ENCODE peak calls at places on chromosomes 4 and X, in ten cellular contexts. One of them, this sample, is unnamed.

GRCh38 chr4:10506077-10506476 is 48.9 kb upstream of the ZNF518B start:
- DNase-seq in kidney epithelial cell: no peak
- DNase-seq in brain microvascular endothelial cell: no peak
- DNase-seq in AG04450: no peak
- DNase-seq in K562: no peak
- DNase-seq in astrocyte of the spinal cord: no peak
- DNase-seq in suprapubic skin: no peak
- DNase-seq in fibroblast of the aortic adventitia: no peak
- DNase-seq in BE2C: no peak
- DNase-seq in thoracic aorta: no peak
- DNase-seq in this sample: no peak

GRCh38 chr4:102326951-102327350 is 18.3 kb downstream of the SLC39A8 start:
- DNase-seq in kidney epithelial cell: no peak
- DNase-seq in brain microvascular endothelial cell: no peak
- DNase-seq in AG04450: no peak
- DNase-seq in K562: no peak
- DNase-seq in astrocyte of the spinal cord: no peak
- DNase-seq in suprapubic skin: no peak
- DNase-seq in fibroblast of the aortic adventitia: no peak
- DNase-seq in BE2C: no peak
- DNase-seq in thoracic aorta: no peak
- DNase-seq in this sample: no peak

GRCh38 chr4:40321671-40322131 is 13.4 kb upstream of the CHRNA9 start:
- DNase-seq in kidney epithelial cell: no peak
- DNase-seq in brain microvascular endothelial cell: peak
- DNase-seq in AG04450: peak
- DNase-seq in K562: no peak
- DNase-seq in astrocyte of the spinal cord: peak
- DNase-seq in suprapubic skin: no peak
- DNase-seq in fibroblast of the aortic adventitia: peak
- DNase-seq in BE2C: no peak
- DNase-seq in thoracic aorta: no peak
- DNase-seq in this sample: no peak

GRCh38 chr4:2343476-2343875 is 75.0 kb downstream of the ZFYVE28 start:
- DNase-seq in kidney epithelial cell: no peak
- DNase-seq in brain microvascular endothelial cell: no peak
- DNase-seq in AG04450: no peak
- DNase-seq in K562: no peak
- DNase-seq in astrocyte of the spinal cord: no peak
- DNase-seq in suprapubic skin: peak
- DNase-seq in fibroblast of the aortic adventitia: no peak
- DNase-seq in BE2C: no peak
- DNase-seq in thoracic aorta: no peak
- DNase-seq in this sample: no peak

GRCh38 chr4:2598661-2599654 is 62.5 kb downstream of the FAM193A start:
- DNase-seq in kidney epithelial cell: no peak
- DNase-seq in brain microvascular endothelial cell: no peak
- DNase-seq in AG04450: no peak
- DNase-seq in K562: no peak
- DNase-seq in astrocyte of the spinal cord: peak
- DNase-seq in suprapubic skin: no peak
- DNase-seq in fibroblast of the aortic adventitia: no peak
- DNase-seq in BE2C: peak
- DNase-seq in thoracic aorta: no peak
- DNase-seq in this sample: no peak

GRCh38 chrX:132023896-132024386 is 839 bp downstream of the STK26 start:
- DNase-seq in kidney epithelial cell: no peak
- DNase-seq in brain microvascular endothelial cell: no peak
- DNase-seq in AG04450: no peak
- DNase-seq in K562: peak
- DNase-seq in astrocyte of the spinal cord: no peak
- DNase-seq in suprapubic skin: no peak
- DNase-seq in fibroblast of the aortic adventitia: no peak
- DNase-seq in BE2C: no peak
- DNase-seq in thoracic aorta: no peak
- DNase-seq in this sample: no peak

GRCh38 chr4:98627883-98628282 is 30.5 kb downstream of the TSPAN5 start:
- DNase-seq in kidney epithelial cell: peak
- DNase-seq in brain microvascular endothelial cell: peak
- DNase-seq in AG04450: peak
- DNase-seq in K562: no peak
- DNase-seq in astrocyte of the spinal cord: peak
- DNase-seq in suprapubic skin: no peak
- DNase-seq in fibroblast of the aortic adventitia: peak
- DNase-seq in BE2C: no peak
- DNase-seq in thoracic aorta: no peak
- DNase-seq in this sample: no peak

GRCh38 chrX:13029341-13029740 is 15.1 kb downstream of the FAM9C start:
- DNase-seq in kidney epithelial cell: no peak
- DNase-seq in brain microvascular endothelial cell: peak
- DNase-seq in AG04450: no peak
- DNase-seq in K562: no peak
- DNase-seq in astrocyte of the spinal cord: peak
- DNase-seq in suprapubic skin: peak
- DNase-seq in fibroblast of the aortic adventitia: peak
- DNase-seq in BE2C: no peak
- DNase-seq in thoracic aorta: no peak
- DNase-seq in this sample: no peak

GRCh38 chr4:62070291-62070852 is 870.2 kb downstream of the ADGRL3 start:
- DNase-seq in kidney epithelial cell: no peak
- DNase-seq in brain microvascular endothelial cell: no peak
- DNase-seq in AG04450: no peak
- DNase-seq in K562: no peak
- DNase-seq in astrocyte of the spinal cord: no peak
- DNase-seq in suprapubic skin: no peak
- DNase-seq in fibroblast of the aortic adventitia: no peak
- DNase-seq in BE2C: no peak
- DNase-seq in thoracic aorta: no peak
- DNase-seq in this sample: no peak

GRCh38 chrX:8190341-8190830 is 19.3 kb upstream of the VCX2 start:
- DNase-seq in kidney epithelial cell: no peak
- DNase-seq in brain microvascular endothelial cell: no peak
- DNase-seq in AG04450: no peak
- DNase-seq in K562: no peak
- DNase-seq in astrocyte of the spinal cord: no peak
- DNase-seq in suprapubic skin: no peak
- DNase-seq in fibroblast of the aortic adventitia: no peak
- DNase-seq in BE2C: no peak
- DNase-seq in thoracic aorta: no peak
- DNase-seq in this sample: no peak

GRCh38 chr4:140568507-140569306 is at the start of gene UCP1:
- DNase-seq in kidney epithelial cell: no peak
- DNase-seq in brain microvascular endothelial cell: no peak
- DNase-seq in AG04450: no peak
- DNase-seq in K562: no peak
- DNase-seq in astrocyte of the spinal cord: peak
- DNase-seq in suprapubic skin: no peak
- DNase-seq in fibroblast of the aortic adventitia: no peak
- DNase-seq in BE2C: peak
- DNase-seq in thoracic aorta: no peak
- DNase-seq in this sample: no peak

GRCh38 chr4:56840559-56840958 is 19.1 kb upstream of the SPINK2 start:
- DNase-seq in kidney epithelial cell: no peak
- DNase-seq in brain microvascular endothelial cell: no peak
- DNase-seq in AG04450: no peak
- DNase-seq in K562: no peak
- DNase-seq in astrocyte of the spinal cord: no peak
- DNase-seq in suprapubic skin: no peak
- DNase-seq in fibroblast of the aortic adventitia: no peak
- DNase-seq in BE2C: no peak
- DNase-seq in thoracic aorta: no peak
- DNase-seq in this sample: no peak

GRCh38 chr4:27701563-27701962 is 840.9 kb downstream of the STIM2 start:
- DNase-seq in kidney epithelial cell: no peak
- DNase-seq in brain microvascular endothelial cell: no peak
- DNase-seq in AG04450: no peak
- DNase-seq in K562: no peak
- DNase-seq in astrocyte of the spinal cord: peak
- DNase-seq in suprapubic skin: no peak
- DNase-seq in fibroblast of the aortic adventitia: no peak
- DNase-seq in BE2C: no peak
- DNase-seq in thoracic aorta: no peak
- DNase-seq in this sample: no peak

GRCh38 chr4:108370291-108370690 is 201.6 kb upstream of the LEF1 start:
- DNase-seq in kidney epithelial cell: no peak
- DNase-seq in brain microvascular endothelial cell: no peak
- DNase-seq in AG04450: no peak
- DNase-seq in K562: no peak
- DNase-seq in astrocyte of the spinal cord: no peak
- DNase-seq in suprapubic skin: no peak
- DNase-seq in fibroblast of the aortic adventitia: no peak
- DNase-seq in BE2C: no peak
- DNase-seq in thoracic aorta: no peak
- DNase-seq in this sample: peak

DNA sequence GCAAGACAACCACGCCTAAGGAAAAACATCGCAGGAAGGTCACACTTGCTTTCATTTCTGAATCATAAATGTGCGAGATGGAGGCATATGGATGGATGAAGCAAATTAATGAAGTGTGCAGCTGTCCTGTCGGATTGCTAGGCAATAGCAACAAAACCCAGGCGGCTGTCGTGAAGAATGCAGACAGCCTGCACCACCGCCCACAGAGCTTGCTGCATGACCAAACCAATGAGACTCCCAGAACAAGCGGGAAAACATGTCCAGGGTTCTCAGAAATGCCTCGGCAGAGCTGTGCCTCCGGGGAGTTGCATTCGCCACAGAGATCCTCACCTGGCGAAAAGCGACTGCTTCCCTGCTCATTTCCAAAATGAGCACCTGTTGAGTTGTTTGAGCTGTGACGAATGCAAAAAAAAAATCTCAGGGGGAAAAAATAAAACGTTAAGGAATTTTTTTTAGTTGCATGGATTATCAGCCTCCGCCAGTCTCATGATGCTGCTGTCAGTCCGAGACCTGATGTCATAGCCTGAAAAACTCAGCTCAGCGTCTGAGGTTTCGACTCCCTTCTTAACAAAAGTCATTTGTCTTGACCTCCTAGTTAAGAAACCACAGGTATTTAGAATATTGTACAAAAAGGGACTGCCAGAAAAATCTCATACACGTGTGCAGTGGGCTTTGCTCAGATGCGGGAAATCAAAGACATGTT is 155.5 kb upstream of the MXRA5 start:
- DNase-seq in kidney epithelial cell: no peak
- DNase-seq in brain microvascular endothelial cell: no peak
- DNase-seq in AG04450: no peak
- DNase-seq in K562: no peak
- DNase-seq in astrocyte of the spinal cord: peak
- DNase-seq in suprapubic skin: no peak
- DNase-seq in fibroblast of the aortic adventitia: no peak
- DNase-seq in BE2C: no peak
- DNase-seq in thoracic aorta: no peak
- DNase-seq in this sample: no peak
- H3K4me3 ChIP-seq in kidney epithelial cell: no peak
- H3K4me3 ChIP-seq in brain microvascular endothelial cell: no peak
- H3K4me3 ChIP-seq in AG04450: no peak
- H3K4me3 ChIP-seq in K562: no peak
- H3K4me3 ChIP-seq in astrocyte of the spinal cord: no peak
- H3K4me3 ChIP-seq in suprapubic skin: no peak
- H3K4me3 ChIP-seq in fibroblast of the aortic adventitia: no peak
- H3K4me3 ChIP-seq in BE2C: no peak
- H3K4me3 ChIP-seq in thoracic aorta: no peak
- H3K4me3 ChIP-seq in this sample: no peak

DNA sequence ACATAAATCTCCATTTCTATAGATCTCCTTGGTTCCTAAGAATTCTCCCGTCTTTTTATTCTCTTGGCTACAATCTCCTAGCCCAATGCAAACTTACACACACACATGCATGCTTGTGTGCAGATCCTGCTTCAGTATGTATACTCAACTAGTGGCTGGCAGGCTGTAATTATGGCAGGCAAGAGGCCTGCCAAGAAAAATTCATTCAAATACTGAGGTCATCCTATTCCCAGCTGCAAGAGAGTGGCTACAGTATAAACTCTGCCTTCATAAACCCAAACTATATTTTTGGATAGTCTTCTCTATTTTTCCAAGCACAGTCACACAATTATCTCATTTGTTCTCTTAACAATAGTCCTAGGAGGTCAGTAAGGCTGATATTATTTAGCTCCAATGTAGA is 95.2 kb downstream of the SHROOM4 start:
- DNase-seq in kidney epithelial cell: no peak
- DNase-seq in brain microvascular endothelial cell: no peak
- DNase-seq in AG04450: peak
- DNase-seq in K562: no peak
- DNase-seq in astrocyte of the spinal cord: peak
- DNase-seq in suprapubic skin: no peak
- DNase-seq in fibroblast of the aortic adventitia: no peak
- DNase-seq in BE2C: no peak
- DNase-seq in thoracic aorta: no peak
- DNase-seq in this sample: no peak
- H3K4me3 ChIP-seq in kidney epithelial cell: no peak
- H3K4me3 ChIP-seq in brain microvascular endothelial cell: no peak
- H3K4me3 ChIP-seq in AG04450: no peak
- H3K4me3 ChIP-seq in K562: no peak
- H3K4me3 ChIP-seq in astrocyte of the spinal cord: no peak
- H3K4me3 ChIP-seq in suprapubic skin: no peak
- H3K4me3 ChIP-seq in fibroblast of the aortic adventitia: no peak
- H3K4me3 ChIP-seq in BE2C: no peak
- H3K4me3 ChIP-seq in thoracic aorta: no peak
- H3K4me3 ChIP-seq in this sample: no peak

GRCh38 chrX:127317159-127317558 is 497.6 kb downstream of the PRR32 start:
- DNase-seq in kidney epithelial cell: no peak
- DNase-seq in brain microvascular endothelial cell: no peak
- DNase-seq in AG04450: no peak
- DNase-seq in K562: no peak
- DNase-seq in astrocyte of the spinal cord: no peak
- DNase-seq in suprapubic skin: no peak
- DNase-seq in fibroblast of the aortic adventitia: no peak
- DNase-seq in BE2C: no peak
- DNase-seq in thoracic aorta: no peak
- DNase-seq in this sample: no peak

DNA sequence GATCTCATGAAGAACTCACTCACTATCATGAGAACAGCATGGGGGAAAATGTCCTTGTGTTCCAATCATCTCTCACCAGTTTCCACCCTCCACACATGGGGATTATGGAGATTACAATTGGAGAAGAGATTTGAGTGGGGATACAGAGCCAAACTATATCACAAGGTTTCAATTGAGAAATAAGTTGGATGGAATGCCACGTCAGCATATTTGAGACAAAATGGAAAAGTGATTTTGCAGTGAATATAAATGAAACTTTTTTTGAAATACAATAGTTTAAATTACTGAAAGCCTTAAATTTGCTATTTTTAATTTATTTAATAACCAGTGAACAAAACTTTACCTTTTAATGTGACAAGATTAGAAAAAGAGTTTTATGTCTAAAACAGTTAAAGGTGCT is 494.1 kb downstream of the PRR32 start:
- DNase-seq in kidney epithelial cell: no peak
- DNase-seq in brain microvascular endothelial cell: no peak
- DNase-seq in AG04450: no peak
- DNase-seq in K562: no peak
- DNase-seq in astrocyte of the spinal cord: no peak
- DNase-seq in suprapubic skin: no peak
- DNase-seq in fibroblast of the aortic adventitia: no peak
- DNase-seq in BE2C: no peak
- DNase-seq in thoracic aorta: no peak
- DNase-seq in this sample: no peak
- H3K4me3 ChIP-seq in kidney epithelial cell: no peak
- H3K4me3 ChIP-seq in brain microvascular endothelial cell: no peak
- H3K4me3 ChIP-seq in AG04450: no peak
- H3K4me3 ChIP-seq in K562: no peak
- H3K4me3 ChIP-seq in astrocyte of the spinal cord: no peak
- H3K4me3 ChIP-seq in suprapubic skin: no peak
- H3K4me3 ChIP-seq in fibroblast of the aortic adventitia: no peak
- H3K4me3 ChIP-seq in BE2C: no peak
- H3K4me3 ChIP-seq in thoracic aorta: no peak
- H3K4me3 ChIP-seq in this sample: no peak

GRCh38 chrX:103329991-103330390 is at the start of gene TCEAL7:
- DNase-seq in kidney epithelial cell: no peak
- DNase-seq in brain microvascular endothelial cell: no peak
- DNase-seq in AG04450: no peak
- DNase-seq in K562: no peak
- DNase-seq in astrocyte of the spinal cord: peak
- DNase-seq in suprapubic skin: no peak
- DNase-seq in fibroblast of the aortic adventitia: peak
- DNase-seq in BE2C: peak
- DNase-seq in thoracic aorta: no peak
- DNase-seq in this sample: no peak
- H3K4me3 ChIP-seq in kidney epithelial cell: peak
- H3K4me3 ChIP-seq in brain microvascular endothelial cell: peak
- H3K4me3 ChIP-seq in AG04450: peak
- H3K4me3 ChIP-seq in K562: no peak
- H3K4me3 ChIP-seq in astrocyte of the spinal cord: peak
- H3K4me3 ChIP-seq in suprapubic skin: peak
- H3K4me3 ChIP-seq in fibroblast of the aortic adventitia: peak
- H3K4me3 ChIP-seq in BE2C: peak
- H3K4me3 ChIP-seq in thoracic aorta: peak
- H3K4me3 ChIP-seq in this sample: peak

This sample was measured in esophagus muscularis mucosa.